ENCODE peak calls at places on chromosomes 2 and 18, in nine cellular contexts. One of them, this sample, is unnamed.
A peak's percentile ranks its signal among the peaks of the same experiment; 100 is the strongest.

GRCh38 chr18:62131305-62131909 is 55.4 kb downstream of the PIGN start:
- DNase-seq in Peyer's patch: peak; percentile 19
- DNase-seq in ovary: peak; percentile 35
- DNase-seq in IMR-90: peak; percentile 76
- DNase-seq in adrenal gland: peak; percentile 53
- DNase-seq in right lobe of liver: peak; percentile 50
- DNase-seq in HCT116: peak; percentile 35
- DNase-seq in GM12878: peak; percentile 7
- DNase-seq in H54: peak; percentile 2
- DNase-seq in this sample: peak; percentile 88

GRCh38 chr2:70962211-70962884 is 16.1 kb upstream of the ANKRD53 start:
- DNase-seq in Peyer's patch: no peak
- DNase-seq in ovary: no peak
- DNase-seq in IMR-90: no peak
- DNase-seq in adrenal gland: peak; percentile 2
- DNase-seq in right lobe of liver: no peak
- DNase-seq in HCT116: no peak
- DNase-seq in GM12878: no peak
- DNase-seq in H54: no peak
- DNase-seq in this sample: no peak

GRCh38 chr2:134512734-134513467 is 205.9 kb downstream of the TMEM163 start:
- DNase-seq in Peyer's patch: no peak
- DNase-seq in ovary: no peak
- DNase-seq in IMR-90: no peak
- DNase-seq in adrenal gland: no peak
- DNase-seq in right lobe of liver: no peak
- DNase-seq in HCT116: no peak
- DNase-seq in GM12878: no peak
- DNase-seq in H54: no peak
- DNase-seq in this sample: no peak

GRCh38 chr2:73202156-73203054 is at the start of gene NOTO:
- DNase-seq in Peyer's patch: no peak
- DNase-seq in ovary: no peak
- DNase-seq in IMR-90: no peak
- DNase-seq in adrenal gland: no peak
- DNase-seq in right lobe of liver: peak; percentile 49
- DNase-seq in HCT116: no peak
- DNase-seq in GM12878: no peak
- DNase-seq in H54: no peak
- DNase-seq in this sample: no peak

GRCh38 chr2:100819365-100820345 is at the start of gene NPAS2:
- DNase-seq in Peyer's patch: no peak
- DNase-seq in ovary: no peak
- DNase-seq in IMR-90: peak; percentile 46
- DNase-seq in adrenal gland: peak; percentile 45
- DNase-seq in right lobe of liver: peak; percentile 75
- DNase-seq in HCT116: no peak
- DNase-seq in GM12878: no peak
- DNase-seq in H54: peak; percentile 71
- DNase-seq in this sample: no peak

GRCh38 chr2:233990261-233990798 is 60.2 kb upstream of the SPP2 start:
- DNase-seq in Peyer's patch: peak; percentile 82
- DNase-seq in ovary: no peak
- DNase-seq in IMR-90: no peak
- DNase-seq in adrenal gland: no peak
- DNase-seq in right lobe of liver: no peak
- DNase-seq in HCT116: no peak
- DNase-seq in GM12878: peak; percentile 38
- DNase-seq in H54: no peak
- DNase-seq in this sample: no peak

GRCh38 chr18:10057808-10058791 is 144.3 kb downstream of the VAPA start:
- DNase-seq in Peyer's patch: no peak
- DNase-seq in ovary: no peak
- DNase-seq in IMR-90: peak; percentile 84
- DNase-seq in adrenal gland: no peak
- DNase-seq in right lobe of liver: no peak
- DNase-seq in HCT116: no peak
- DNase-seq in GM12878: no peak
- DNase-seq in H54: no peak
- DNase-seq in this sample: no peak

GRCh38 chr2:11836647-11837219 is 90.3 kb downstream of the LPIN1 start:
- DNase-seq in Peyer's patch: no peak
- DNase-seq in ovary: no peak
- DNase-seq in IMR-90: no peak
- DNase-seq in adrenal gland: no peak
- DNase-seq in right lobe of liver: no peak
- DNase-seq in HCT116: no peak
- DNase-seq in GM12878: no peak
- DNase-seq in H54: no peak
- DNase-seq in this sample: no peak

GRCh38 chr18:23377669-23378469 is 75.2 kb upstream of the RIOK3 start:
- DNase-seq in Peyer's patch: no peak
- DNase-seq in ovary: no peak
- DNase-seq in IMR-90: peak; percentile 92
- DNase-seq in adrenal gland: peak; percentile 33
- DNase-seq in right lobe of liver: no peak
- DNase-seq in HCT116: peak; percentile 26
- DNase-seq in GM12878: peak; percentile 39
- DNase-seq in H54: peak; percentile 29
- DNase-seq in this sample: peak; percentile 61

GRCh38 chr2:224915126-224915525 is 127.1 kb downstream of the DOCK10 start:
- DNase-seq in Peyer's patch: no peak
- DNase-seq in ovary: no peak
- DNase-seq in IMR-90: peak; percentile 38
- DNase-seq in adrenal gland: no peak
- DNase-seq in right lobe of liver: no peak
- DNase-seq in HCT116: no peak
- DNase-seq in GM12878: no peak
- DNase-seq in H54: no peak
- DNase-seq in this sample: no peak

GRCh38 chr18:3035635-3036034 is 22.7 kb upstream of the LPIN2 start:
- DNase-seq in Peyer's patch: no peak
- DNase-seq in ovary: no peak
- DNase-seq in IMR-90: no peak
- DNase-seq in adrenal gland: no peak
- DNase-seq in right lobe of liver: no peak
- DNase-seq in HCT116: no peak
- DNase-seq in GM12878: no peak
- DNase-seq in H54: no peak
- DNase-seq in this sample: no peak

GRCh38 chr2:149427371-149427770 is 97.0 kb downstream of the LYPD6 start:
- DNase-seq in Peyer's patch: no peak
- DNase-seq in ovary: no peak
- DNase-seq in IMR-90: no peak
- DNase-seq in adrenal gland: no peak
- DNase-seq in right lobe of liver: no peak
- DNase-seq in HCT116: no peak
- DNase-seq in GM12878: no peak
- DNase-seq in H54: no peak
- DNase-seq in this sample: no peak

GRCh38 chr18:25080988-25081387 is 271.0 kb downstream of the ZNF521 start:
- DNase-seq in Peyer's patch: no peak
- DNase-seq in ovary: no peak
- DNase-seq in IMR-90: no peak
- DNase-seq in adrenal gland: no peak
- DNase-seq in right lobe of liver: no peak
- DNase-seq in HCT116: no peak
- DNase-seq in GM12878: no peak
- DNase-seq in H54: no peak
- DNase-seq in this sample: no peak

GRCh38 chr2:204008352-204008751 is 71.8 kb downstream of the ICOS start:
- DNase-seq in Peyer's patch: no peak
- DNase-seq in ovary: no peak
- DNase-seq in IMR-90: no peak
- DNase-seq in adrenal gland: no peak
- DNase-seq in right lobe of liver: no peak
- DNase-seq in HCT116: no peak
- DNase-seq in GM12878: no peak
- DNase-seq in H54: no peak
- DNase-seq in this sample: no peak

GRCh38 chr18:80171190-80171872 is 62.3 kb downstream of the ADNP2 start:
- DNase-seq in Peyer's patch: no peak
- DNase-seq in ovary: peak; percentile 73
- DNase-seq in IMR-90: peak; percentile 69
- DNase-seq in adrenal gland: no peak
- DNase-seq in right lobe of liver: no peak
- DNase-seq in HCT116: no peak
- DNase-seq in GM12878: no peak
- DNase-seq in H54: peak; percentile 32
- DNase-seq in this sample: peak; percentile 71

GRCh38 chr2:41910126-41910525 is 137.7 kb upstream of the PKDCC start:
- DNase-seq in Peyer's patch: no peak
- DNase-seq in ovary: no peak
- DNase-seq in IMR-90: peak; percentile 77
- DNase-seq in adrenal gland: no peak
- DNase-seq in right lobe of liver: no peak
- DNase-seq in HCT116: no peak
- DNase-seq in GM12878: no peak
- DNase-seq in H54: peak; percentile 26
- DNase-seq in this sample: no peak

GRCh38 chr2:98912957-98913915 is 22.8 kb downstream of the CRACDL start:
- DNase-seq in Peyer's patch: no peak
- DNase-seq in ovary: no peak
- DNase-seq in IMR-90: no peak
- DNase-seq in adrenal gland: no peak
- DNase-seq in right lobe of liver: no peak
- DNase-seq in HCT116: no peak
- DNase-seq in GM12878: no peak
- DNase-seq in H54: peak; percentile 51
- DNase-seq in this sample: no peak
- TF ChIP-seq POLR2A in Peyer's patch: no peak
- TF ChIP-seq POLR2A in ovary: no peak
- TF ChIP-seq POLR2A in IMR-90: no peak
- TF ChIP-seq POLR2A in adrenal gland: no peak
- TF ChIP-seq POLR2A in right lobe of liver: no peak
- TF ChIP-seq POLR2A in HCT116: no peak
- TF ChIP-seq POLR2A in GM12878: no peak
- TF ChIP-seq POLR2A in H54: no peak
- TF ChIP-seq POLR2A in this sample: no peak

DNA sequence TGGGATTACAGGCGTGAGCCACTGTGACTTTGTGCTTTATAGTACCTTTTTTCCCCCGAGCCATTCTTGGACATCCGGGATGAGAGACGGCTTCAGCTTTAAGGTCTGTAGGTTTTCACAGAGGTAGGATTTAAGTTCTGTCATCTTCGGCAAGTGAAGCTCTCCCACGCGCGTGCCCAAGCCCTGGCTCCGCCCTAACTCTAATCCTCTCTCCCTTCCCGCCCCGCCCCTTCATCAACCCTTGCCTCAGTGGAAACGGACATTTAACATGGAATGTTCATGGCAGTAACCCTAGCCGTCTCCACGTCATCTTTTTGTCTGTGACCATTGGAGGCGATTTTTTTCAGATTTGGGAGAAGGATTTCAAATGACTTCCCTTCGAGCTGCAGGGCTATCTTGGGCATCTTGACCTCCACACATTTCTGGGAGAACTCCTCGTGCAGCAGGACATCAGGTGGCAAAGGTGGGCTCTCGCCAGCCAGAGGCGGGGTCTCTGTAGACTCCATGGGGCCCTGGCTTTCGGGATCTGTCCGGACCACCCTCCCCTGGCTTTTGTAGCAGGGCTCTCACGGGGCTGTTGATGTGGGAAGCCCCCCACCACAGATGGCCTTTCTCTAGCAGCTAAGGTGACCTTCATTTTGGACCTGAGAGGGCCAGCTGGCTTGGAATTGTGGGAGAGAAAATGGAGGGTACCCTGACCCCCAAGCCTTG is 6.8 kb downstream of the COLEC11 start:
- DNase-seq in Peyer's patch: no peak
- DNase-seq in ovary: no peak
- DNase-seq in IMR-90: no peak
- DNase-seq in adrenal gland: no peak
- DNase-seq in right lobe of liver: peak; percentile 30
- DNase-seq in HCT116: no peak
- DNase-seq in GM12878: no peak
- DNase-seq in H54: no peak
- DNase-seq in this sample: no peak
- TF ChIP-seq POLR2A in Peyer's patch: no peak
- TF ChIP-seq POLR2A in ovary: no peak
- TF ChIP-seq POLR2A in IMR-90: no peak
- TF ChIP-seq POLR2A in adrenal gland: no peak
- TF ChIP-seq POLR2A in right lobe of liver: no peak
- TF ChIP-seq POLR2A in HCT116: no peak
- TF ChIP-seq POLR2A in GM12878: no peak
- TF ChIP-seq POLR2A in H54: no peak
- TF ChIP-seq POLR2A in this sample: no peak

DNA sequence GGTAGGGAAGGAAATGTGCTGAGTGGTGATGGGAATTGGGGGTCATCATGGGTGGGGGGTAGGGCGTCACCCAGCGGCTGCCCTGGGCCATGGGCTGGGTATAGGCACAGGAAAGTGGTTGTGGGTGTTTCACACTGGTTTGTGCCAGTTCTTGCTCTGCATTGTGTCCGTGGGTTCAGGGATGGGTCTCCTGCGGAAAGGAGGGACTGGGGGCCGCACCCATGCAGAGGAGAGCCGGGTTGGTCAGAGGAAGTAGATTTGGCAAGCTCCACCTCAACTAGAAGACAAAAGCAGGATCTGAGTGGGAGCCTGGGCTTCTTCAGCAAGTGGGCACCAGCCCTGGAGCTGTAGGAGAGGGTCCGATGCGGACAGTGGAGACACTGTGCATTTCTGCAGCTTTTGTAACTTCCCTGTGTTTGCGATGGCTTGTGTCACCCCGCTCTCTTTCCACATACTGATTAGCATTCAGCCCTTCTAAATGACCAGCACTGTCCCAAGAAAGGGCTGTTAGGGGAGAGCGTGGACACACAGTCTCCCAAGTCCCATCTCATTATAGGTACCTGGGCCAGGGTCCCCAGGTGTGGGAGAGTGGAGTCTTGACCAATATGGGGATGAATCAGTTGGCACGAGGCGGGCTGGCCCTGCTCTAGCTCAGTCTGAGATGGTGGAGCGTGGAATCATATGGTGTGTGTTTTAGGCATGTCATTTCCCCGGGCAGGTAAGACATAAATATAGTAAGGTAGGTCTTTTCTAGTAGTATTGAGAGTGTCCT is 67.2 kb downstream of the LRRFIP1 start:
- DNase-seq in Peyer's patch: peak; percentile 30
- DNase-seq in ovary: no peak
- DNase-seq in IMR-90: no peak
- DNase-seq in adrenal gland: no peak
- DNase-seq in right lobe of liver: no peak
- DNase-seq in HCT116: no peak
- DNase-seq in GM12878: no peak
- DNase-seq in H54: no peak
- DNase-seq in this sample: no peak
- TF ChIP-seq POLR2A in Peyer's patch: no peak
- TF ChIP-seq POLR2A in ovary: no peak
- TF ChIP-seq POLR2A in IMR-90: no peak
- TF ChIP-seq POLR2A in adrenal gland: no peak
- TF ChIP-seq POLR2A in right lobe of liver: no peak
- TF ChIP-seq POLR2A in HCT116: no peak
- TF ChIP-seq POLR2A in GM12878: peak; percentile 52
- TF ChIP-seq POLR2A in H54: no peak
- TF ChIP-seq POLR2A in this sample: no peak

DNA sequence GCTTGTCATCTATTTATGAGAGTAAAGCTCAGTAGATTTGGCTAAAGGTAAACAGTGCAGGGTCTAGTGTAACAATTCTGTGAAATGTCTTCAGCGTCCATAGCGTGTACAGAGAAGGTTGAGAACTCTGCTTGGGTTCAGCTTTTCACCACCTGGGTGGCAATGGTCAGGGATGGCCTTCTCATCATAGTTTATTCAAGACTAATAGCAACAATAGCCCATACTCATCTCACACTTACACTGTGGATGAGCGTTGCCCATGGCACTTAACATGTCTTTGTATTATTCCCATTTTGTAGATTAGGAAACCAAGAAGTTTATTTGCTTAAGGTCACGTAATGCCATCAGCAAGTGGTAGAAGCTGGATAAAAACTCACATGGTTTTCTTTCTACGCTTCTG is 106.8 kb upstream of the RND3 start:
- DNase-seq in Peyer's patch: no peak
- DNase-seq in ovary: no peak
- DNase-seq in IMR-90: no peak
- DNase-seq in adrenal gland: no peak
- DNase-seq in right lobe of liver: no peak
- DNase-seq in HCT116: no peak
- DNase-seq in GM12878: no peak
- DNase-seq in H54: no peak
- DNase-seq in this sample: no peak
- TF ChIP-seq POLR2A in Peyer's patch: no peak
- TF ChIP-seq POLR2A in ovary: no peak
- TF ChIP-seq POLR2A in IMR-90: no peak
- TF ChIP-seq POLR2A in adrenal gland: no peak
- TF ChIP-seq POLR2A in right lobe of liver: no peak
- TF ChIP-seq POLR2A in HCT116: no peak
- TF ChIP-seq POLR2A in GM12878: no peak
- TF ChIP-seq POLR2A in H54: no peak
- TF ChIP-seq POLR2A in this sample: no peak

This sample was measured in erythroblast.